ENCODE peak calls at places on chromosomes 16 and 17, in seven cellular contexts. A is thoracic aorta, Q is lower leg skin, K is lung, M is GM06990, I is vagina, V is K562. D is an unnamed sample.

GRCh38 chr17:28745052-28745776 is 1.4 kb downstream of the TRAF4 start:
- DNase-seq in A (no peak), Q (no peak), K (no peak), M (peak; percentile 55), I (no peak), V (peak; percentile 71), D (peak; percentile 64)

GRCh38 chr17:8490256-8491023 is 54.8 kb downstream of the NDEL1 start:
- DNase-seq in A (no peak), Q (peak; percentile 61), K (no peak), M (no peak), I (no peak), V (no peak), D (no peak)

GRCh38 chr16:67372664-67373063 is 20.6 kb downstream of the TPPP3 start:
- DNase-seq in A (no peak), Q (no peak), K (no peak), M (no peak), I (no peak), V (peak; percentile 33), D (peak; percentile 34)

GRCh38 chr16:26111900-26112299 is 420.1 kb downstream of the HS3ST4 start:
- DNase-seq in A (no peak), Q (no peak), K (no peak), M (no peak), I (no peak), V (peak; percentile 1), D (no peak)

GRCh38 chr17:78387982-78388941 is 9.8 kb downstream of the PGS1 start:
- DNase-seq in A (no peak), Q (no peak), K (no peak), M (peak; percentile 47), I (no peak), V (no peak), D (peak; percentile 35)

GRCh38 chr16:56994311-56994710 is 5.0 kb downstream of the NLRC5 start:
- DNase-seq in A (no peak), Q (peak; percentile 76), K (no peak), M (no peak), I (no peak), V (no peak), D (no peak)

GRCh38 chr17:4520881-4521600 is 22.4 kb downstream of the SPNS2 start:
- DNase-seq in A (no peak), Q (no peak), K (peak; percentile 78), M (no peak), I (no peak), V (no peak), D (no peak)

GRCh38 chr17:40287494-40288369 is at the start of gene CDC6:
- DNase-seq in A (peak; percentile 94), Q (peak; percentile 100), K (peak; percentile 100), M (peak; percentile 98), I (peak; percentile 99), V (peak; percentile 99), D (peak; percentile 99)

GRCh38 chr16:83989300-83989699 is 21.3 kb downstream of the NECAB2 start:
- DNase-seq in A (no peak), Q (no peak), K (no peak), M (no peak), I (no peak), V (no peak), D (no peak)

GRCh38 chr17:44235583-44235936 is 16.1 kb upstream of the UBTF start:
- DNase-seq in A (no peak), Q (no peak), K (no peak), M (no peak), I (no peak), V (no peak), D (peak; percentile 71)

GRCh38 chr17:41049110-41049509 is 2.0 kb upstream of the KRTAP2-1 start:
- DNase-seq in A (no peak), Q (no peak), K (no peak), M (no peak), I (no peak), V (no peak), D (peak; percentile 74)

GRCh38 chr17:9937164-9937835 is 32.2 kb upstream of the RCVRN start:
- DNase-seq in A (no peak), Q (peak; percentile 92), K (no peak), M (no peak), I (no peak), V (no peak), D (peak; percentile 70)

GRCh38 chr17:27402943-27403342 is 53.3 kb upstream of the KSR1 start:
- DNase-seq in A (no peak), Q (peak; percentile 63), K (no peak), M (no peak), I (no peak), V (no peak), D (no peak)

GRCh38 chr17:48575673-48576478 is 2.3 kb downstream of the HOXB4 start:
- DNase-seq in A (no peak), Q (no peak), K (no peak), M (no peak), I (no peak), V (peak; percentile 48), D (peak; percentile 67)

GRCh38 chr17:63751806-63752205 is 10.2 kb upstream of the STRADA start:
- DNase-seq in A (no peak), Q (no peak), K (no peak), M (no peak), I (no peak), V (no peak), D (no peak)

GRCh38 chr17:42190491-42191180 is 3.7 kb downstream of the GHDC start:
- DNase-seq in A (no peak), Q (no peak), K (no peak), M (no peak), I (no peak), V (no peak), D (no peak)

GRCh38 chr17:39217734-39218369 is 7.9 kb downstream of the STAC2 start:
- DNase-seq in A (no peak), Q (peak; percentile 81), K (no peak), M (no peak), I (no peak), V (no peak), D (no peak)

GRCh38 chr16:4949986-4950385 is 8.1 kb upstream of the SEC14L5 start:
- DNase-seq in A (no peak), Q (no peak), K (no peak), M (no peak), I (no peak), V (no peak), D (no peak)

GRCh38 chr16:19735074-19735867 is 17.2 kb downstream of the IQCK start:
- DNase-seq in A (no peak), Q (peak; percentile 57), K (no peak), M (no peak), I (no peak), V (no peak), D (no peak)

GRCh38 chr17:35314415-35315216 is 58.8 kb downstream of the SLFN11 start:
- DNase-seq in A (no peak), Q (no peak), K (no peak), M (peak; percentile 9), I (no peak), V (no peak), D (peak; percentile 2)

GRCh38 chr17:37847811-37848331 is 76.3 kb upstream of the TBC1D3K start:
- DNase-seq in A (no peak), Q (no peak), K (no peak), M (no peak), I (no peak), V (no peak), D (no peak)

GRCh38 chr16:8720080-8720966 is 45.9 kb downstream of the ABAT start:
- DNase-seq in A (no peak), Q (no peak), K (no peak), M (no peak), I (no peak), V (peak; percentile 16), D (no peak)

GRCh38 chr16:78990309-78990701 is 610.2 kb downstream of the MAF start:
- DNase-seq in A (no peak), Q (no peak), K (no peak), M (no peak), I (no peak), V (no peak), D (no peak)

GRCh38 chr16:47657977-47658376 is 196.8 kb downstream of the PHKB start:
- DNase-seq in A (no peak), Q (no peak), K (no peak), M (no peak), I (no peak), V (no peak), D (no peak)

GRCh38 chr17:29663155-29663554 is 40.4 kb upstream of the CORO6 start:
- DNase-seq in A (no peak), Q (no peak), K (no peak), M (no peak), I (no peak), V (peak; percentile 69), D (no peak)

GRCh38 chr17:77456951-77457548 is 316.3 kb downstream of the SEC14L1 start:
- DNase-seq in A (no peak), Q (no peak), K (no peak), M (no peak), I (no peak), V (no peak), D (no peak)

GRCh38 chr16:87812200-87812656 is 46.4 kb upstream of the KLHDC4 start:
- DNase-seq in A (no peak), Q (no peak), K (no peak), M (no peak), I (no peak), V (no peak), D (no peak)

GRCh38 chr17:54849660-54850059 is 51.0 kb upstream of the TOM1L1 start:
- DNase-seq in A (no peak), Q (no peak), K (no peak), M (no peak), I (no peak), V (no peak), D (no peak)

GRCh38 chr16:89367538-89368059 is 122.8 kb downstream of the ANKRD11 start:
- DNase-seq in A (no peak), Q (no peak), K (no peak), M (no peak), I (no peak), V (no peak), D (no peak)

GRCh38 chr16:76854234-76854633 is 336.8 kb upstream of the MON1B start:
- DNase-seq in A (no peak), Q (no peak), K (no peak), M (no peak), I (no peak), V (no peak), D (no peak)
- TF ChIP-seq CTCF in A (no peak), Q (no peak), K (no peak), M (peak; percentile 20), I (no peak), V (no peak), D (no peak)

GRCh38 chr17:66673668-66674276 is 161.1 kb upstream of the CACNG5 start:
- DNase-seq in A (no peak), Q (peak; percentile 81), K (peak; percentile 49), M (no peak), I (no peak), V (peak; percentile 23), D (peak; percentile 73)
- H3K4me3 ChIP-seq in A (no peak overlapping the region), Q (no peak overlapping the region), K (peak overlapping the region; percentile 5), M (no peak overlapping the region), I (no peak overlapping the region), V (no peak overlapping the region), D (no peak overlapping the region)

GRCh38 chr17:81394831-81395599 is at the start of gene BAHCC1:
- DNase-seq in A (peak; percentile 100), Q (peak; percentile 100), K (peak; percentile 100), M (peak; percentile 94), I (peak; percentile 100), V (peak; percentile 99), D (peak; percentile 100)
- TF ChIP-seq CTCF in A (no peak), Q (no peak), K (no peak), M (no peak), I (no peak), V (no peak), D (no peak)

DNA sequence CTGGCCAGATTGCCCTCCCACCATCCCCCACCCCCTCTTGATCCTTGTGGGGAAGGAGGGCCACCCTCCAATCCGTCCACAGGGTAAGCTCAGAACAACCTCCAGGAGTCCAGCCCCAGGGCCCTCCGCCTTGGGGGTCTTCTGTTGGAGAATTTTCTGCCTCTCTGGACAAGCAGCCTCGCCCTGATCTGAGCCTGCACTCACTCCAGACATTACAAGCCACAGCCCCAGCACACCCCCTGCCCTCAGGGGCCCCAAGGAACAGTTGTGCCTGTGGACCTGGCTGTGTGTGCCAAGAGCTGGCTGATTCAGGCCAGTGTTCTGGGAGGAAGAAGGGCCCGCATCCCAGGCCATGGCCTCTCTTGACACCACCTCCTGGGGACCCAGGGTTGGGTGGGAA is 466 bp upstream of the ARHGAP27 start:
- DNase-seq in A (no peak), Q (no peak), K (no peak), M (no peak), I (no peak), V (no peak), D (no peak)
- H3K4me3 ChIP-seq in A (peak overlapping the region; percentile 74), Q (no peak overlapping the region), K (no peak overlapping the region), M (no peak overlapping the region), I (peak overlapping the region; percentile 48), V (no peak overlapping the region), D (no peak overlapping the region)